ENCODE peak calls at places on chromosomes 13 and 19, in nine cellular contexts. J, F, X, T, C, V, G, U and D are unnamed samples.

GRCh38 chr13:27482996-27483395 is 32.6 kb upstream of the MTIF3 start:
- DNase-seq in J (no peak), F (no peak), X (no peak), T (no peak), C (no peak), V (no peak), G (no peak), U (no peak), D (no peak)

GRCh38 chr19:32342695-32343094 is 2.7 kb upstream of the ZNF507 start:
- DNase-seq in J (no peak), F (no peak), X (no peak), T (no peak), C (no peak), V (no peak), G (no peak), U (no peak), D (no peak)

GRCh38 chr19:11197291-11198174 is at the start of gene KANK2:
- DNase-seq in J (peak; percentile 72), F (peak; percentile 71), X (peak; percentile 35), T (peak; percentile 77), C (peak; percentile 44), V (no peak), G (peak; percentile 92), U (peak; percentile 84), D (peak; percentile 81)

GRCh38 chr13:86051134-86052103 is 252.2 kb upstream of the SLITRK6 start:
- DNase-seq in J (no peak), F (no peak), X (no peak), T (peak; percentile 90), C (no peak), V (no peak), G (no peak), U (no peak), D (no peak)

GRCh38 chr19:1026189-1027019 is at the start of gene CNN2:
- DNase-seq in J (peak; percentile 55), F (peak; percentile 54), X (peak; percentile 46), T (peak; percentile 81), C (no peak), V (peak; percentile 31), G (peak; percentile 93), U (peak; percentile 81), D (peak; percentile 61)

GRCh38 chr13:79386125-79386822 is 19.8 kb downstream of the RBM26 start:
- DNase-seq in J (no peak), F (no peak), X (no peak), T (peak; percentile 51), C (no peak), V (no peak), G (no peak), U (no peak), D (no peak)

GRCh38 chr19:40422428-40423226 is 3.2 kb downstream of the SERTAD1 start:
- DNase-seq in J (no peak), F (no peak), X (no peak), T (no peak), C (no peak), V (no peak), G (no peak), U (no peak), D (no peak)

GRCh38 chr13:59304596-59304995 is 859.1 kb downstream of the DIAPH3 start:
- DNase-seq in J (no peak), F (no peak), X (no peak), T (no peak), C (no peak), V (no peak), G (no peak), U (no peak), D (no peak)

GRCh38 chr19:35410487-35410886 is 37.6 kb upstream of the FFAR2 start:
- DNase-seq in J (no peak), F (no peak), X (no peak), T (no peak), C (no peak), V (no peak), G (no peak), U (no peak), D (no peak)

GRCh38 chr13:19680751-19681150 is 47.3 kb downstream of the MPHOSPH8 start:
- DNase-seq in J (no peak), F (no peak), X (no peak), T (no peak), C (no peak), V (no peak), G (peak; percentile 22), U (no peak), D (no peak)

GRCh38 chr13:30832845-30833332 is 73.2 kb upstream of the MEDAG start:
- DNase-seq in J (no peak), F (no peak), X (no peak), T (peak; percentile 89), C (no peak), V (no peak), G (no peak), U (peak; percentile 54), D (no peak)

GRCh38 chr13:30995331-30995730 is 62.9 kb downstream of the TEX26 start:
- DNase-seq in J (no peak), F (no peak), X (no peak), T (no peak), C (no peak), V (no peak), G (no peak), U (no peak), D (no peak)

GRCh38 chr19:28239270-28239669 is 973.7 kb downstream of the UQCRFS1 start:
- DNase-seq in J (no peak), F (no peak), X (no peak), T (no peak), C (no peak), V (no peak), G (no peak), U (no peak), D (no peak)

GRCh38 chr13:22077205-22077683 is 406.4 kb downstream of the FGF9 start:
- DNase-seq in J (no peak), F (no peak), X (no peak), T (no peak), C (no peak), V (no peak), G (no peak), U (no peak), D (no peak)

GRCh38 chr19:39590265-39590664 is 12.1 kb upstream of the LGALS13 start:
- DNase-seq in J (no peak), F (no peak), X (no peak), T (peak; percentile 21), C (no peak), V (no peak), G (peak; percentile 1), U (no peak), D (no peak)

GRCh38 chr13:38366954-38367645 is 17.4 kb downstream of the UFM1 start:
- DNase-seq in J (no peak), F (no peak), X (peak; percentile 48), T (peak; percentile 67), C (no peak), V (no peak), G (peak; percentile 25), U (no peak), D (no peak)

GRCh38 chr19:18850560-18851375 is 19.0 kb downstream of the UPF1 start:
- DNase-seq in J (no peak), F (no peak), X (no peak), T (peak; percentile 66), C (no peak), V (no peak), G (no peak), U (no peak), D (no peak)